ENCODE peak calls at places on chromosomes 6 and 20, in nine cellular contexts. H, V, E, Y, C, I, J, P and A are unnamed samples.

GRCh38 chr20:61951695-61952533 is 113.8 kb downstream of the TAF4 start:
- DNase-seq in H (no peak), V (no peak), E (peak), Y (no peak), C (no peak), I (no peak), J (no peak), P (no peak), A (no peak)

GRCh38 chr6:108549241-108549640 is 11.5 kb upstream of the FOXO3 start:
- DNase-seq in H (no peak), V (no peak), E (no peak), Y (no peak), C (no peak), I (no peak), J (no peak), P (no peak), A (no peak)

GRCh38 chr20:11060423-11061205 is 386.8 kb upstream of the JAG1 start:
- DNase-seq in H (no peak), V (no peak), E (no peak), Y (no peak), C (no peak), I (no peak), J (no peak), P (no peak), A (no peak)

GRCh38 chr6:6884193-6884627 is 223.6 kb upstream of the RREB1 start:
- DNase-seq in H (no peak), V (no peak), E (no peak), Y (no peak), C (no peak), I (no peak), J (no peak), P (no peak), A (no peak)

GRCh38 chr20:23637282-23638221 is at the start of gene CST3:
- DNase-seq in H (no peak), V (peak), E (peak), Y (peak), C (peak), I (peak), J (peak), P (peak), A (peak)

GRCh38 chr6:39083111-39083702 is 31.8 kb downstream of the SAYSD1 start:
- DNase-seq in H (no peak), V (no peak), E (no peak), Y (no peak), C (no peak), I (no peak), J (no peak), P (no peak), A (no peak)

GRCh38 chr20:34475979-34476736 is 40.1 kb upstream of the DYNLRB1 start:
- DNase-seq in H (no peak), V (peak), E (no peak), Y (peak), C (peak), I (no peak), J (peak), P (peak), A (peak)

GRCh38 chr6:254011-254410 is 38.3 kb upstream of the DUSP22 start:
- DNase-seq in H (no peak), V (no peak), E (no peak), Y (peak), C (no peak), I (no peak), J (no peak), P (no peak), A (no peak)

GRCh38 chr6:37485259-37485658 is 14.4 kb downstream of the CCDC167 start:
- DNase-seq in H (no peak), V (no peak), E (no peak), Y (no peak), C (no peak), I (no peak), J (peak), P (no peak), A (no peak)

GRCh38 chr6:16727996-16728395 is 33.3 kb downstream of the ATXN1 start:
- DNase-seq in H (no peak), V (no peak), E (no peak), Y (no peak), C (no peak), I (no peak), J (no peak), P (no peak), A (no peak)

GRCh38 chr20:38581013-38581412 is at the start of gene ADIG:
- DNase-seq in H (no peak), V (peak), E (no peak), Y (peak), C (no peak), I (no peak), J (no peak), P (peak), A (peak)

GRCh38 chr6:107862383-107862782 is 38.3 kb upstream of the SCML4 start:
- DNase-seq in H (no peak), V (no peak), E (no peak), Y (no peak), C (no peak), I (no peak), J (no peak), P (no peak), A (no peak)

GRCh38 chr6:26183581-26184408 is 96.6 kb downstream of the HFE start:
- DNase-seq in H (no peak), V (peak), E (no peak), Y (peak), C (peak), I (no peak), J (peak), P (peak), A (peak)

GRCh38 chr6:30480536-30481156 is 8.7 kb upstream of the HLA-E start:
- DNase-seq in H (no peak), V (no peak), E (no peak), Y (no peak), C (no peak), I (no peak), J (no peak), P (no peak), A (no peak)

GRCh38 chr6:26660096-26660425 is 515 bp upstream of the ZNF322 start:
- DNase-seq in H (no peak), V (no peak), E (no peak), Y (peak), C (no peak), I (peak), J (peak), P (no peak), A (no peak)

GRCh38 chr6:106547053-106547414 is 82.3 kb downstream of the RTN4IP1 start:
- DNase-seq in H (no peak), V (no peak), E (no peak), Y (peak), C (no peak), I (no peak), J (no peak), P (no peak), A (no peak)

GRCh38 chr6:127933852-127934840 is 33.3 kb upstream of the THEMIS start:
- DNase-seq in H (no peak), V (no peak), E (no peak), Y (no peak), C (no peak), I (no peak), J (no peak), P (no peak), A (no peak)

GRCh38 chr20:24771651-24772061 is 177.4 kb upstream of the CST7 start:
- DNase-seq in H (no peak), V (no peak), E (peak), Y (no peak), C (no peak), I (no peak), J (no peak), P (no peak), A (no peak)

GRCh38 chr20:45867811-45868176 is 10.4 kb downstream of the ZSWIM3 start:
- DNase-seq in H (no peak), V (no peak), E (no peak), Y (peak), C (no peak), I (peak), J (no peak), P (no peak), A (no peak)

GRCh38 chr20:63394069-63394468 is 32.9 kb upstream of the CHRNA4 start:
- DNase-seq in H (no peak), V (peak), E (no peak), Y (no peak), C (no peak), I (no peak), J (no peak), P (peak), A (peak)

GRCh38 chr20:1535420-1536175 is 21.9 kb downstream of the SIRPD start:
- DNase-seq in H (no peak), V (no peak), E (no peak), Y (no peak), C (no peak), I (no peak), J (no peak), P (no peak), A (no peak)

GRCh38 chr6:21181866-21182265 is 411.7 kb upstream of the SOX4 start:
- DNase-seq in H (no peak), V (no peak), E (no peak), Y (no peak), C (no peak), I (no peak), J (no peak), P (no peak), A (no peak)

GRCh38 chr20:61756446-61756845 is 309.2 kb downstream of the TAF4 start:
- DNase-seq in H (no peak), V (no peak), E (no peak), Y (no peak), C (no peak), I (no peak), J (no peak), P (no peak), A (no peak)

GRCh38 chr6:46473866-46474265 is 17.4 kb downstream of the RCAN2 start:
- DNase-seq in H (no peak), V (no peak), E (no peak), Y (no peak), C (no peak), I (no peak), J (no peak), P (no peak), A (peak)

GRCh38 chr20:7585126-7585679 is 355.1 kb downstream of the HAO1 start:
- DNase-seq in H (no peak), V (no peak), E (no peak), Y (peak), C (no peak), I (no peak), J (no peak), P (no peak), A (no peak)

GRCh38 chr6:126696921-126697693 is 357.2 kb downstream of the CENPW start:
- DNase-seq in H (no peak), V (no peak), E (no peak), Y (no peak), C (no peak), I (no peak), J (no peak), P (no peak), A (no peak)

GRCh38 chr6:34598725-34599124 is 42.6 kb upstream of the SPDEF start:
- DNase-seq in H (no peak), V (no peak), E (no peak), Y (no peak), C (peak), I (no peak), J (no peak), P (no peak), A (no peak)

GRCh38 chr6:53741417-53741816 is 53.4 kb upstream of the LRRC1 start:
- DNase-seq in H (no peak), V (no peak), E (no peak), Y (no peak), C (no peak), I (no peak), J (no peak), P (no peak), A (no peak)

GRCh38 chr6:26240981-26241770 is 123.8 kb upstream of the BTN3A2 start:
- DNase-seq in H (no peak), V (no peak), E (no peak), Y (peak), C (no peak), I (no peak), J (no peak), P (no peak), A (no peak)

GRCh38 chr6:3015144-3015543 is 15.4 kb downstream of the NQO2 start:
- DNase-seq in H (no peak), V (no peak), E (no peak), Y (no peak), C (no peak), I (no peak), J (no peak), P (no peak), A (no peak)

GRCh38 chr6:122610690-122611455 is 668 bp downstream of the PKIB start:
- DNase-seq in H (no peak), V (peak), E (no peak), Y (peak), C (peak), I (no peak), J (peak), P (no peak), A (peak)

GRCh38 chr6:30037182-30037788 is 23.8 kb upstream of the POLR1H start:
- DNase-seq in H (no peak), V (no peak), E (no peak), Y (peak), C (no peak), I (no peak), J (peak), P (no peak), A (no peak)

GRCh38 chr6:100553243-100553642 is 88.5 kb upstream of the SIM1 start:
- DNase-seq in H (no peak), V (no peak), E (no peak), Y (no peak), C (no peak), I (no peak), J (no peak), P (no peak), A (no peak)

GRCh38 chr6:81331526-81331925 is 421.0 kb downstream of the TENT5A start:
- DNase-seq in H (no peak), V (no peak), E (no peak), Y (no peak), C (no peak), I (no peak), J (no peak), P (no peak), A (no peak)

GRCh38 chr6:50966532-50966931 is 147.9 kb downstream of the TFAP2B start:
- DNase-seq in H (no peak), V (no peak), E (no peak), Y (no peak), C (no peak), I (no peak), J (no peak), P (no peak), A (no peak)

GRCh38 chr6:167845856-167846255 is 19.1 kb downstream of the AFDN start:
- DNase-seq in H (no peak), V (no peak), E (no peak), Y (no peak), C (no peak), I (no peak), J (no peak), P (no peak), A (no peak)

GRCh38 chr6:29924287-29924686 is 18.0 kb upstream of the HLA-A start:
- DNase-seq in H (no peak), V (no peak), E (no peak), Y (peak), C (no peak), I (no peak), J (no peak), P (no peak), A (no peak)

GRCh38 chr6:9621276-9621675 is 793.6 kb downstream of the TFAP2A start:
- DNase-seq in H (no peak), V (no peak), E (no peak), Y (peak), C (no peak), I (no peak), J (no peak), P (no peak), A (no peak)

GRCh38 chr20:19757487-19757972 is 528 bp upstream of the RIN2 start:
- DNase-seq in H (no peak), V (peak), E (peak), Y (peak), C (peak), I (peak), J (peak), P (peak), A (peak)

GRCh38 chr20:24166127-24166389 is 177.5 kb upstream of the GGTLC1 start:
- DNase-seq in H (no peak), V (no peak), E (no peak), Y (no peak), C (no peak), I (no peak), J (no peak), P (no peak), A (no peak)